ENCODE peak calls at places on chromosome 3, in ten cellular contexts. One of them, this sample, is unnamed.

GRCh38 chr3:73137736-73138403 is 76.4 kb downstream of the EBLN2 start:
- DNase-seq in RCC 7860: no peak
- DNase-seq in naive B cell: no peak
- DNase-seq in stimulated activated naive CD8-positive, alpha-beta T cell treated with anti-CD3 and anti-CD28 coated beads, Interleukin-15, Interleukin-2, amounts not matched to agents 100 U/mL and 50 U/mL, for 24 hours: no peak
- DNase-seq in CD4-positive, alpha-beta T cell: no peak
- DNase-seq in NCI-H1417: no peak
- DNase-seq in NCI-H1092: no peak
- DNase-seq in COR-L47: no peak
- DNase-seq in fibroblast of pulmonary artery: no peak
- DNase-seq in RWPE1: no peak
- DNase-seq in this sample: no peak

GRCh38 chr3:158777171-158777873 is 24.5 kb upstream of the MFSD1 start:
- DNase-seq in RCC 7860: no peak
- DNase-seq in naive B cell: no peak
- DNase-seq in stimulated activated naive CD8-positive, alpha-beta T cell treated with anti-CD3 and anti-CD28 coated beads, Interleukin-15, Interleukin-2, amounts not matched to agents 100 U/mL and 50 U/mL, for 24 hours: no peak
- DNase-seq in CD4-positive, alpha-beta T cell: no peak
- DNase-seq in NCI-H1417: no peak
- DNase-seq in NCI-H1092: no peak
- DNase-seq in COR-L47: no peak
- DNase-seq in fibroblast of pulmonary artery: peak; percentile 29
- DNase-seq in RWPE1: no peak
- DNase-seq in this sample: no peak

GRCh38 chr3:134652409-134652831 is 1.6 kb upstream of the KY start:
- DNase-seq in RCC 7860: peak; percentile 38
- DNase-seq in naive B cell: no peak
- DNase-seq in stimulated activated naive CD8-positive, alpha-beta T cell treated with anti-CD3 and anti-CD28 coated beads, Interleukin-15, Interleukin-2, amounts not matched to agents 100 U/mL and 50 U/mL, for 24 hours: no peak
- DNase-seq in CD4-positive, alpha-beta T cell: no peak
- DNase-seq in NCI-H1417: peak; percentile 62
- DNase-seq in NCI-H1092: no peak
- DNase-seq in COR-L47: no peak
- DNase-seq in fibroblast of pulmonary artery: peak; percentile 34
- DNase-seq in RWPE1: no peak
- DNase-seq in this sample: no peak

GRCh38 chr3:31670722-31671121 is 138.0 kb downstream of the STT3B start:
- DNase-seq in RCC 7860: no peak
- DNase-seq in naive B cell: no peak
- DNase-seq in stimulated activated naive CD8-positive, alpha-beta T cell treated with anti-CD3 and anti-CD28 coated beads, Interleukin-15, Interleukin-2, amounts not matched to agents 100 U/mL and 50 U/mL, for 24 hours: no peak
- DNase-seq in CD4-positive, alpha-beta T cell: no peak
- DNase-seq in NCI-H1417: no peak
- DNase-seq in NCI-H1092: no peak
- DNase-seq in COR-L47: no peak
- DNase-seq in fibroblast of pulmonary artery: no peak
- DNase-seq in RWPE1: no peak
- DNase-seq in this sample: no peak

GRCh38 chr3:66816110-66816761 is 181.9 kb upstream of the KBTBD8 start:
- DNase-seq in RCC 7860: peak; percentile 36
- DNase-seq in naive B cell: peak; percentile 46
- DNase-seq in stimulated activated naive CD8-positive, alpha-beta T cell treated with anti-CD3 and anti-CD28 coated beads, Interleukin-15, Interleukin-2, amounts not matched to agents 100 U/mL and 50 U/mL, for 24 hours: no peak
- DNase-seq in CD4-positive, alpha-beta T cell: no peak
- DNase-seq in NCI-H1417: peak; percentile 68
- DNase-seq in NCI-H1092: peak; percentile 3
- DNase-seq in COR-L47: peak; percentile 32
- DNase-seq in fibroblast of pulmonary artery: peak; percentile 77
- DNase-seq in RWPE1: peak; percentile 30
- DNase-seq in this sample: peak; percentile 79

GRCh38 chr3:171753665-171754408 is 56.4 kb downstream of the PLD1 start:
- DNase-seq in RCC 7860: no peak
- DNase-seq in naive B cell: no peak
- DNase-seq in stimulated activated naive CD8-positive, alpha-beta T cell treated with anti-CD3 and anti-CD28 coated beads, Interleukin-15, Interleukin-2, amounts not matched to agents 100 U/mL and 50 U/mL, for 24 hours: no peak
- DNase-seq in CD4-positive, alpha-beta T cell: no peak
- DNase-seq in NCI-H1417: no peak
- DNase-seq in NCI-H1092: no peak
- DNase-seq in COR-L47: no peak
- DNase-seq in fibroblast of pulmonary artery: peak; percentile 55
- DNase-seq in RWPE1: peak; percentile 57
- DNase-seq in this sample: no peak

GRCh38 chr3:19229086-19229485 is 80.8 kb downstream of the KCNH8 start:
- DNase-seq in RCC 7860: no peak
- DNase-seq in naive B cell: no peak
- DNase-seq in stimulated activated naive CD8-positive, alpha-beta T cell treated with anti-CD3 and anti-CD28 coated beads, Interleukin-15, Interleukin-2, amounts not matched to agents 100 U/mL and 50 U/mL, for 24 hours: no peak
- DNase-seq in CD4-positive, alpha-beta T cell: no peak
- DNase-seq in NCI-H1417: no peak
- DNase-seq in NCI-H1092: no peak
- DNase-seq in COR-L47: no peak
- DNase-seq in fibroblast of pulmonary artery: no peak
- DNase-seq in RWPE1: no peak
- DNase-seq in this sample: no peak

GRCh38 chr3:66433522-66433782 is 67.4 kb downstream of the LRIG1 start:
- DNase-seq in RCC 7860: no peak
- DNase-seq in naive B cell: no peak
- DNase-seq in stimulated activated naive CD8-positive, alpha-beta T cell treated with anti-CD3 and anti-CD28 coated beads, Interleukin-15, Interleukin-2, amounts not matched to agents 100 U/mL and 50 U/mL, for 24 hours: no peak
- DNase-seq in CD4-positive, alpha-beta T cell: no peak
- DNase-seq in NCI-H1417: no peak
- DNase-seq in NCI-H1092: no peak
- DNase-seq in COR-L47: no peak
- DNase-seq in fibroblast of pulmonary artery: no peak
- DNase-seq in RWPE1: no peak
- DNase-seq in this sample: no peak

GRCh38 chr3:48493203-48493501 is 10.8 kb downstream of the SHISA5 start:
- DNase-seq in RCC 7860: no peak
- DNase-seq in naive B cell: no peak
- DNase-seq in stimulated activated naive CD8-positive, alpha-beta T cell treated with anti-CD3 and anti-CD28 coated beads, Interleukin-15, Interleukin-2, amounts not matched to agents 100 U/mL and 50 U/mL, for 24 hours: no peak
- DNase-seq in CD4-positive, alpha-beta T cell: no peak
- DNase-seq in NCI-H1417: no peak
- DNase-seq in NCI-H1092: no peak
- DNase-seq in COR-L47: no peak
- DNase-seq in fibroblast of pulmonary artery: no peak
- DNase-seq in RWPE1: no peak
- DNase-seq in this sample: no peak

GRCh38 chr3:74491874-74492273 is 122.6 kb downstream of the CNTN3 start:
- DNase-seq in RCC 7860: no peak
- DNase-seq in naive B cell: no peak
- DNase-seq in stimulated activated naive CD8-positive, alpha-beta T cell treated with anti-CD3 and anti-CD28 coated beads, Interleukin-15, Interleukin-2, amounts not matched to agents 100 U/mL and 50 U/mL, for 24 hours: no peak
- DNase-seq in CD4-positive, alpha-beta T cell: no peak
- DNase-seq in NCI-H1417: no peak
- DNase-seq in NCI-H1092: no peak
- DNase-seq in COR-L47: no peak
- DNase-seq in fibroblast of pulmonary artery: peak; percentile 14
- DNase-seq in RWPE1: no peak
- DNase-seq in this sample: no peak

GRCh38 chr3:125151437-125151806 is 61.1 kb downstream of the SLC12A8 start:
- DNase-seq in RCC 7860: no peak
- DNase-seq in naive B cell: no peak
- DNase-seq in stimulated activated naive CD8-positive, alpha-beta T cell treated with anti-CD3 and anti-CD28 coated beads, Interleukin-15, Interleukin-2, amounts not matched to agents 100 U/mL and 50 U/mL, for 24 hours: no peak
- DNase-seq in CD4-positive, alpha-beta T cell: no peak
- DNase-seq in NCI-H1417: no peak
- DNase-seq in NCI-H1092: no peak
- DNase-seq in COR-L47: no peak
- DNase-seq in fibroblast of pulmonary artery: no peak
- DNase-seq in RWPE1: no peak
- DNase-seq in this sample: no peak

GRCh38 chr3:12982619-12983101 is 90.6 kb downstream of the IQSEC1 start:
- DNase-seq in RCC 7860: no peak
- DNase-seq in naive B cell: no peak
- DNase-seq in stimulated activated naive CD8-positive, alpha-beta T cell treated with anti-CD3 and anti-CD28 coated beads, Interleukin-15, Interleukin-2, amounts not matched to agents 100 U/mL and 50 U/mL, for 24 hours: no peak
- DNase-seq in CD4-positive, alpha-beta T cell: no peak
- DNase-seq in NCI-H1417: no peak
- DNase-seq in NCI-H1092: no peak
- DNase-seq in COR-L47: no peak
- DNase-seq in fibroblast of pulmonary artery: no peak
- DNase-seq in RWPE1: no peak
- DNase-seq in this sample: no peak

GRCh38 chr3:5112043-5112442 is 10.0 kb upstream of the ARL8B start:
- DNase-seq in RCC 7860: no peak
- DNase-seq in naive B cell: no peak
- DNase-seq in stimulated activated naive CD8-positive, alpha-beta T cell treated with anti-CD3 and anti-CD28 coated beads, Interleukin-15, Interleukin-2, amounts not matched to agents 100 U/mL and 50 U/mL, for 24 hours: no peak
- DNase-seq in CD4-positive, alpha-beta T cell: no peak
- DNase-seq in NCI-H1417: no peak
- DNase-seq in NCI-H1092: no peak
- DNase-seq in COR-L47: no peak
- DNase-seq in fibroblast of pulmonary artery: no peak
- DNase-seq in RWPE1: no peak
- DNase-seq in this sample: no peak

GRCh38 chr3:81452406-81452805 is 309.0 kb downstream of the GBE1 start:
- DNase-seq in RCC 7860: no peak
- DNase-seq in naive B cell: no peak
- DNase-seq in stimulated activated naive CD8-positive, alpha-beta T cell treated with anti-CD3 and anti-CD28 coated beads, Interleukin-15, Interleukin-2, amounts not matched to agents 100 U/mL and 50 U/mL, for 24 hours: no peak
- DNase-seq in CD4-positive, alpha-beta T cell: no peak
- DNase-seq in NCI-H1417: no peak
- DNase-seq in NCI-H1092: no peak
- DNase-seq in COR-L47: no peak
- DNase-seq in fibroblast of pulmonary artery: no peak
- DNase-seq in RWPE1: no peak
- DNase-seq in this sample: no peak

GRCh38 chr3:194198938-194199337 is 63.0 kb downstream of the HES1 start:
- DNase-seq in RCC 7860: no peak
- DNase-seq in naive B cell: peak; percentile 26
- DNase-seq in stimulated activated naive CD8-positive, alpha-beta T cell treated with anti-CD3 and anti-CD28 coated beads, Interleukin-15, Interleukin-2, amounts not matched to agents 100 U/mL and 50 U/mL, for 24 hours: no peak
- DNase-seq in CD4-positive, alpha-beta T cell: no peak
- DNase-seq in NCI-H1417: no peak
- DNase-seq in NCI-H1092: no peak
- DNase-seq in COR-L47: no peak
- DNase-seq in fibroblast of pulmonary artery: no peak
- DNase-seq in RWPE1: no peak
- DNase-seq in this sample: peak; percentile 33

GRCh38 chr3:177300039-177300833 is 103.0 kb upstream of the TBL1XR1 start:
- DNase-seq in RCC 7860: peak; percentile 100
- DNase-seq in naive B cell: no peak
- DNase-seq in stimulated activated naive CD8-positive, alpha-beta T cell treated with anti-CD3 and anti-CD28 coated beads, Interleukin-15, Interleukin-2, amounts not matched to agents 100 U/mL and 50 U/mL, for 24 hours: no peak
- DNase-seq in CD4-positive, alpha-beta T cell: no peak
- DNase-seq in NCI-H1417: peak; percentile 56
- DNase-seq in NCI-H1092: peak; percentile 62
- DNase-seq in COR-L47: no peak
- DNase-seq in fibroblast of pulmonary artery: peak; percentile 55
- DNase-seq in RWPE1: no peak
- DNase-seq in this sample: no peak

GRCh38 chr3:168248383-168249047 is 152.8 kb upstream of the GOLIM4 start:
- DNase-seq in RCC 7860: no peak
- DNase-seq in naive B cell: no peak
- DNase-seq in stimulated activated naive CD8-positive, alpha-beta T cell treated with anti-CD3 and anti-CD28 coated beads, Interleukin-15, Interleukin-2, amounts not matched to agents 100 U/mL and 50 U/mL, for 24 hours: no peak
- DNase-seq in CD4-positive, alpha-beta T cell: no peak
- DNase-seq in NCI-H1417: peak; percentile 2
- DNase-seq in NCI-H1092: peak; percentile 23
- DNase-seq in COR-L47: peak; percentile 25
- DNase-seq in fibroblast of pulmonary artery: peak; percentile 48
- DNase-seq in RWPE1: no peak
- DNase-seq in this sample: peak; percentile 62

GRCh38 chr3:51646091-51646490 is 25.0 kb upstream of the TEX264 start:
- DNase-seq in RCC 7860: no peak
- DNase-seq in naive B cell: no peak
- DNase-seq in stimulated activated naive CD8-positive, alpha-beta T cell treated with anti-CD3 and anti-CD28 coated beads, Interleukin-15, Interleukin-2, amounts not matched to agents 100 U/mL and 50 U/mL, for 24 hours: no peak
- DNase-seq in CD4-positive, alpha-beta T cell: no peak
- DNase-seq in NCI-H1417: no peak
- DNase-seq in NCI-H1092: no peak
- DNase-seq in COR-L47: no peak
- DNase-seq in fibroblast of pulmonary artery: no peak
- DNase-seq in RWPE1: no peak
- DNase-seq in this sample: no peak

GRCh38 chr3:196558476-196558875 is 9.9 kb downstream of the WDR53 start:
- DNase-seq in RCC 7860: no peak
- DNase-seq in naive B cell: no peak
- DNase-seq in stimulated activated naive CD8-positive, alpha-beta T cell treated with anti-CD3 and anti-CD28 coated beads, Interleukin-15, Interleukin-2, amounts not matched to agents 100 U/mL and 50 U/mL, for 24 hours: no peak
- DNase-seq in CD4-positive, alpha-beta T cell: no peak
- DNase-seq in NCI-H1417: no peak
- DNase-seq in NCI-H1092: no peak
- DNase-seq in COR-L47: no peak
- DNase-seq in fibroblast of pulmonary artery: no peak
- DNase-seq in RWPE1: no peak
- DNase-seq in this sample: no peak

GRCh38 chr3:111473550-111473949 is 68.4 kb upstream of the CD96 start:
- DNase-seq in RCC 7860: no peak
- DNase-seq in naive B cell: no peak
- DNase-seq in stimulated activated naive CD8-positive, alpha-beta T cell treated with anti-CD3 and anti-CD28 coated beads, Interleukin-15, Interleukin-2, amounts not matched to agents 100 U/mL and 50 U/mL, for 24 hours: no peak
- DNase-seq in CD4-positive, alpha-beta T cell: no peak
- DNase-seq in NCI-H1417: no peak
- DNase-seq in NCI-H1092: no peak
- DNase-seq in COR-L47: no peak
- DNase-seq in fibroblast of pulmonary artery: no peak
- DNase-seq in RWPE1: no peak
- DNase-seq in this sample: no peak

GRCh38 chr3:127614928-127615592 is 13.9 kb upstream of the PODXL2 start:
- DNase-seq in RCC 7860: no peak
- DNase-seq in naive B cell: no peak
- DNase-seq in stimulated activated naive CD8-positive, alpha-beta T cell treated with anti-CD3 and anti-CD28 coated beads, Interleukin-15, Interleukin-2, amounts not matched to agents 100 U/mL and 50 U/mL, for 24 hours: no peak
- DNase-seq in CD4-positive, alpha-beta T cell: no peak
- DNase-seq in NCI-H1417: no peak
- DNase-seq in NCI-H1092: no peak
- DNase-seq in COR-L47: no peak
- DNase-seq in fibroblast of pulmonary artery: no peak
- DNase-seq in RWPE1: no peak
- DNase-seq in this sample: no peak

GRCh38 chr3:184077881-184078280 is 19.0 kb upstream of the HTR3E start:
- DNase-seq in RCC 7860: no peak
- DNase-seq in naive B cell: no peak
- DNase-seq in stimulated activated naive CD8-positive, alpha-beta T cell treated with anti-CD3 and anti-CD28 coated beads, Interleukin-15, Interleukin-2, amounts not matched to agents 100 U/mL and 50 U/mL, for 24 hours: no peak
- DNase-seq in CD4-positive, alpha-beta T cell: no peak
- DNase-seq in NCI-H1417: no peak
- DNase-seq in NCI-H1092: no peak
- DNase-seq in COR-L47: no peak
- DNase-seq in fibroblast of pulmonary artery: no peak
- DNase-seq in RWPE1: no peak
- DNase-seq in this sample: no peak

GRCh38 chr3:32837789-32838188 is 20.0 kb downstream of the TRIM71 start:
- DNase-seq in RCC 7860: no peak
- DNase-seq in naive B cell: no peak
- DNase-seq in stimulated activated naive CD8-positive, alpha-beta T cell treated with anti-CD3 and anti-CD28 coated beads, Interleukin-15, Interleukin-2, amounts not matched to agents 100 U/mL and 50 U/mL, for 24 hours: no peak
- DNase-seq in CD4-positive, alpha-beta T cell: no peak
- DNase-seq in NCI-H1417: no peak
- DNase-seq in NCI-H1092: no peak
- DNase-seq in COR-L47: no peak
- DNase-seq in fibroblast of pulmonary artery: no peak
- DNase-seq in RWPE1: no peak
- DNase-seq in this sample: no peak

GRCh38 chr3:13072239-13073041 is 789 bp downstream of the IQSEC1 start:
- DNase-seq in RCC 7860: no peak
- DNase-seq in naive B cell: peak; percentile 72
- DNase-seq in stimulated activated naive CD8-positive, alpha-beta T cell treated with anti-CD3 and anti-CD28 coated beads, Interleukin-15, Interleukin-2, amounts not matched to agents 100 U/mL and 50 U/mL, for 24 hours: peak; percentile 33
- DNase-seq in CD4-positive, alpha-beta T cell: no peak
- DNase-seq in NCI-H1417: no peak
- DNase-seq in NCI-H1092: peak; percentile 62
- DNase-seq in COR-L47: peak; percentile 51
- DNase-seq in fibroblast of pulmonary artery: no peak
- DNase-seq in RWPE1: no peak
- DNase-seq in this sample: peak; percentile 85

GRCh38 chr3:172749201-172749965 is 1.1 kb upstream of the ECT2 start:
- DNase-seq in RCC 7860: peak; percentile 97
- DNase-seq in naive B cell: no peak
- DNase-seq in stimulated activated naive CD8-positive, alpha-beta T cell treated with anti-CD3 and anti-CD28 coated beads, Interleukin-15, Interleukin-2, amounts not matched to agents 100 U/mL and 50 U/mL, for 24 hours: no peak
- DNase-seq in CD4-positive, alpha-beta T cell: no peak
- DNase-seq in NCI-H1417: no peak
- DNase-seq in NCI-H1092: no peak
- DNase-seq in COR-L47: peak; percentile 80
- DNase-seq in fibroblast of pulmonary artery: peak; percentile 95
- DNase-seq in RWPE1: peak; percentile 75
- DNase-seq in this sample: no peak

GRCh38 chr3:155495387-155495786 is 201.9 kb upstream of the STRIT1 start:
- DNase-seq in RCC 7860: no peak
- DNase-seq in naive B cell: no peak
- DNase-seq in stimulated activated naive CD8-positive, alpha-beta T cell treated with anti-CD3 and anti-CD28 coated beads, Interleukin-15, Interleukin-2, amounts not matched to agents 100 U/mL and 50 U/mL, for 24 hours: no peak
- DNase-seq in CD4-positive, alpha-beta T cell: no peak
- DNase-seq in NCI-H1417: no peak
- DNase-seq in NCI-H1092: no peak
- DNase-seq in COR-L47: no peak
- DNase-seq in fibroblast of pulmonary artery: no peak
- DNase-seq in RWPE1: no peak
- DNase-seq in this sample: no peak

GRCh38 chr3:159237221-159237620 is 435.4 kb downstream of the MFSD1 start:
- DNase-seq in RCC 7860: no peak
- DNase-seq in naive B cell: no peak
- DNase-seq in stimulated activated naive CD8-positive, alpha-beta T cell treated with anti-CD3 and anti-CD28 coated beads, Interleukin-15, Interleukin-2, amounts not matched to agents 100 U/mL and 50 U/mL, for 24 hours: no peak
- DNase-seq in CD4-positive, alpha-beta T cell: no peak
- DNase-seq in NCI-H1417: no peak
- DNase-seq in NCI-H1092: no peak
- DNase-seq in COR-L47: no peak
- DNase-seq in fibroblast of pulmonary artery: no peak
- DNase-seq in RWPE1: no peak
- DNase-seq in this sample: no peak

GRCh38 chr3:12194209-12194608 is 35.5 kb upstream of the TIMP4 start:
- DNase-seq in RCC 7860: peak; percentile 65
- DNase-seq in naive B cell: no peak
- DNase-seq in stimulated activated naive CD8-positive, alpha-beta T cell treated with anti-CD3 and anti-CD28 coated beads, Interleukin-15, Interleukin-2, amounts not matched to agents 100 U/mL and 50 U/mL, for 24 hours: no peak
- DNase-seq in CD4-positive, alpha-beta T cell: no peak
- DNase-seq in NCI-H1417: no peak
- DNase-seq in NCI-H1092: no peak
- DNase-seq in COR-L47: no peak
- DNase-seq in fibroblast of pulmonary artery: peak; percentile 94
- DNase-seq in RWPE1: peak; percentile 30
- DNase-seq in this sample: no peak

This sample was measured in MM.1S.